ENCODE peak calls at places on chromosomes 16 and 17, in seven cellular contexts. One of them, this sample, is unnamed. For H3K4me1, the result is how much of the 10 kb centered on the place peaks cover.

GRCh38 chr17:78185981-78186688 is 717 bp downstream of the TK1 start:
- DNase-seq in tibial nerve: no peak
- DNase-seq in CD4-positive, alpha-beta memory T cell: no peak
- DNase-seq in cardiac muscle cell: no peak
- DNase-seq in CD8-positive, alpha-beta memory T cell: no peak
- DNase-seq in psoas muscle: peak
- DNase-seq in OCI-LY7: peak
- DNase-seq in this sample: no peak

GRCh38 chr17:83012873-83013778 is 66.3 kb upstream of the METRNL start:
- DNase-seq in tibial nerve: no peak
- DNase-seq in CD4-positive, alpha-beta memory T cell: no peak
- DNase-seq in cardiac muscle cell: no peak
- DNase-seq in CD8-positive, alpha-beta memory T cell: no peak
- DNase-seq in psoas muscle: no peak
- DNase-seq in OCI-LY7: no peak
- DNase-seq in this sample: no peak

GRCh38 chr16:3957344-3957980 is 76.9 kb upstream of the CREBBP start:
- DNase-seq in tibial nerve: no peak
- DNase-seq in CD4-positive, alpha-beta memory T cell: no peak
- DNase-seq in cardiac muscle cell: no peak
- DNase-seq in CD8-positive, alpha-beta memory T cell: no peak
- DNase-seq in psoas muscle: peak
- DNase-seq in OCI-LY7: no peak
- DNase-seq in this sample: no peak

GRCh38 chr17:31841850-31842415 is 17.1 kb downstream of the COPRS start:
- DNase-seq in tibial nerve: no peak
- DNase-seq in CD4-positive, alpha-beta memory T cell: no peak
- DNase-seq in cardiac muscle cell: no peak
- DNase-seq in CD8-positive, alpha-beta memory T cell: no peak
- DNase-seq in psoas muscle: no peak
- DNase-seq in OCI-LY7: no peak
- DNase-seq in this sample: no peak

GRCh38 chr17:64448665-64449512 is at the start of gene MILR1:
- DNase-seq in tibial nerve: peak
- DNase-seq in CD4-positive, alpha-beta memory T cell: no peak
- DNase-seq in cardiac muscle cell: no peak
- DNase-seq in CD8-positive, alpha-beta memory T cell: no peak
- DNase-seq in psoas muscle: no peak
- DNase-seq in OCI-LY7: peak
- DNase-seq in this sample: peak

GRCh38 chr16:83136924-83137323 is 510.2 kb downstream of the CDH13 start:
- DNase-seq in tibial nerve: no peak
- DNase-seq in CD4-positive, alpha-beta memory T cell: no peak
- DNase-seq in cardiac muscle cell: no peak
- DNase-seq in CD8-positive, alpha-beta memory T cell: no peak
- DNase-seq in psoas muscle: no peak
- DNase-seq in OCI-LY7: peak
- DNase-seq in this sample: peak

GRCh38 chr16:86809458-86809955 is 231.2 kb downstream of the FOXL1 start:
- DNase-seq in tibial nerve: no peak
- DNase-seq in CD4-positive, alpha-beta memory T cell: no peak
- DNase-seq in cardiac muscle cell: no peak
- DNase-seq in CD8-positive, alpha-beta memory T cell: no peak
- DNase-seq in psoas muscle: no peak
- DNase-seq in OCI-LY7: no peak
- DNase-seq in this sample: no peak

GRCh38 chr17:3683054-3683511 is 12.9 kb downstream of the P2RX5 start:
- DNase-seq in tibial nerve: no peak
- DNase-seq in CD4-positive, alpha-beta memory T cell: peak
- DNase-seq in cardiac muscle cell: peak
- DNase-seq in CD8-positive, alpha-beta memory T cell: peak
- DNase-seq in psoas muscle: no peak
- DNase-seq in OCI-LY7: peak
- DNase-seq in this sample: peak

GRCh38 chr16:75208861-75209505 is 2.0 kb upstream of the CTRB2 start:
- DNase-seq in tibial nerve: no peak
- DNase-seq in CD4-positive, alpha-beta memory T cell: no peak
- DNase-seq in cardiac muscle cell: no peak
- DNase-seq in CD8-positive, alpha-beta memory T cell: no peak
- DNase-seq in psoas muscle: peak
- DNase-seq in OCI-LY7: no peak
- DNase-seq in this sample: no peak

GRCh38 chr16:67966549-67967182 is 1.8 kb downstream of the SLC12A4 start:
- DNase-seq in tibial nerve: no peak
- DNase-seq in CD4-positive, alpha-beta memory T cell: no peak
- DNase-seq in cardiac muscle cell: no peak
- DNase-seq in CD8-positive, alpha-beta memory T cell: no peak
- DNase-seq in psoas muscle: no peak
- DNase-seq in OCI-LY7: no peak
- DNase-seq in this sample: no peak
- H3K4me3 ChIP-seq in tibial nerve: peak
- H3K4me3 ChIP-seq in CD4-positive, alpha-beta memory T cell: no peak
- H3K4me3 ChIP-seq in cardiac muscle cell: no peak
- H3K4me3 ChIP-seq in CD8-positive, alpha-beta memory T cell: peak
- H3K4me3 ChIP-seq in psoas muscle: peak
- H3K4me3 ChIP-seq in OCI-LY7: peak
- H3K4me3 ChIP-seq in this sample: peak

GRCh38 chr17:36856921-36857381 is 80.3 kb upstream of the LHX1 start:
- DNase-seq in tibial nerve: no peak
- DNase-seq in CD4-positive, alpha-beta memory T cell: no peak
- DNase-seq in cardiac muscle cell: no peak
- DNase-seq in CD8-positive, alpha-beta memory T cell: no peak
- DNase-seq in psoas muscle: no peak
- DNase-seq in OCI-LY7: no peak
- DNase-seq in this sample: no peak

GRCh38 chr17:36859701-36860100 is 77.6 kb upstream of the LHX1 start:
- DNase-seq in tibial nerve: no peak
- DNase-seq in CD4-positive, alpha-beta memory T cell: no peak
- DNase-seq in cardiac muscle cell: no peak
- DNase-seq in CD8-positive, alpha-beta memory T cell: no peak
- DNase-seq in psoas muscle: no peak
- DNase-seq in OCI-LY7: no peak
- DNase-seq in this sample: no peak

GRCh38 chr17:36858119-36859002 is 78.9 kb upstream of the LHX1 start:
- DNase-seq in tibial nerve: no peak
- DNase-seq in CD4-positive, alpha-beta memory T cell: no peak
- DNase-seq in cardiac muscle cell: no peak
- DNase-seq in CD8-positive, alpha-beta memory T cell: no peak
- DNase-seq in psoas muscle: no peak
- DNase-seq in OCI-LY7: no peak
- DNase-seq in this sample: no peak

GRCh38 chr17:36857698-36858097 is 79.6 kb upstream of the LHX1 start:
- DNase-seq in tibial nerve: no peak
- DNase-seq in CD4-positive, alpha-beta memory T cell: no peak
- DNase-seq in cardiac muscle cell: no peak
- DNase-seq in CD8-positive, alpha-beta memory T cell: no peak
- DNase-seq in psoas muscle: no peak
- DNase-seq in OCI-LY7: no peak
- DNase-seq in this sample: no peak

GRCh38 chr17:36859003-36859300 is 78.3 kb upstream of the LHX1 start:
- DNase-seq in tibial nerve: no peak
- DNase-seq in CD4-positive, alpha-beta memory T cell: no peak
- DNase-seq in cardiac muscle cell: no peak
- DNase-seq in CD8-positive, alpha-beta memory T cell: no peak
- DNase-seq in psoas muscle: no peak
- DNase-seq in OCI-LY7: no peak
- DNase-seq in this sample: no peak
- H3K4me1 ChIP-seq in tibial nerve: under half
- H3K4me1 ChIP-seq in CD4-positive, alpha-beta memory T cell: under half
- H3K4me1 ChIP-seq in cardiac muscle cell: under half
- H3K4me1 ChIP-seq in CD8-positive, alpha-beta memory T cell: under half
- H3K4me1 ChIP-seq in psoas muscle: under half
- H3K4me1 ChIP-seq in OCI-LY7: under half
- H3K4me1 ChIP-seq in this sample: under half

DNA sequence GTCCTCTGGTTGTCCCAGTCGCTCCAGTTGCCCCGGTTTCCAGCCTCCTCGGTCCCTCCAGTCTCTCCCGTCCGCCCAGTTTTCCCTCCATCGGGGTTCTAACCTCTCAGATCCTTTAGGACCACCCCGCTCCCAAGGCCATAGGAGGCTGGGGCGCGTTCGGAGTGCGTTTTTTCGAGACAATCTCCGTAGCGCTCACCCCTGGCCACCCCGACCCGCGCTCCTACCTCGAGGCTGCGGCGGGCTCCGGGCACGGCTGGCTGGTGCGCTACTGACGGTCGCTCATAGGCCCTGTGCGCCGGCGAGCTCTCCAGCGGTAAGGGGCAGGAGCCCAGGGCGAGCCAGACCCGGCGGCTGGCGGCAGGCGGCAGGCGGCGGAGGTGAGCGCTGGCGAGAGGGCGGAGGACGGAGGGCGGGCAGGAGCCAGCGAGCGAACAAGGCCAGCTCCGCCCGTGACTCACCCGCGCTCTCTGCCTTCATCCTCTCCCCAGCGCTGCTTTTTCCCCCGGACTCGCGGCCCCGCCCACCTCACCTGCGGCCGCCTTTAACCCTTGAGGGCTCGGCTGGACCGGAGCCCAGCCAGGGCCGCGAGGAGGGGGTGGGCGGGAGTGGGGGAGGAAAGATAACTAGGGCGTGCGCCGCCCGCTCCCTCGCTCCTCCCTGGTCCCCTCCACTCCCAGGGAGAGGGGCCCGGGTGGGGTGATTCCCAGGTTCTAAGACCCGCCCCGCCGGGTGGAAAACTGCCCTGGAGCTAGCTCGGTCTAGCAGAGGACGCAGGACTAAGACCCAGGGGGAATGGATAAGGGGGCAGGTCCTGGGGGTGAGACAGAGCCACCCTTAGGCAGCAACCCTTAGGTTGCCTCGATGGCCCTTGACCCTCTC is at the start of gene SP6:
- DNase-seq in tibial nerve: no peak
- DNase-seq in CD4-positive, alpha-beta memory T cell: peak
- DNase-seq in cardiac muscle cell: peak
- DNase-seq in CD8-positive, alpha-beta memory T cell: peak
- DNase-seq in psoas muscle: peak
- DNase-seq in OCI-LY7: no peak
- DNase-seq in this sample: peak
- H3K4me3 ChIP-seq in tibial nerve: peak
- H3K4me3 ChIP-seq in CD4-positive, alpha-beta memory T cell: no peak
- H3K4me3 ChIP-seq in cardiac muscle cell: peak
- H3K4me3 ChIP-seq in CD8-positive, alpha-beta memory T cell: peak
- H3K4me3 ChIP-seq in psoas muscle: peak
- H3K4me3 ChIP-seq in OCI-LY7: no peak
- H3K4me3 ChIP-seq in this sample: no peak

DNA sequence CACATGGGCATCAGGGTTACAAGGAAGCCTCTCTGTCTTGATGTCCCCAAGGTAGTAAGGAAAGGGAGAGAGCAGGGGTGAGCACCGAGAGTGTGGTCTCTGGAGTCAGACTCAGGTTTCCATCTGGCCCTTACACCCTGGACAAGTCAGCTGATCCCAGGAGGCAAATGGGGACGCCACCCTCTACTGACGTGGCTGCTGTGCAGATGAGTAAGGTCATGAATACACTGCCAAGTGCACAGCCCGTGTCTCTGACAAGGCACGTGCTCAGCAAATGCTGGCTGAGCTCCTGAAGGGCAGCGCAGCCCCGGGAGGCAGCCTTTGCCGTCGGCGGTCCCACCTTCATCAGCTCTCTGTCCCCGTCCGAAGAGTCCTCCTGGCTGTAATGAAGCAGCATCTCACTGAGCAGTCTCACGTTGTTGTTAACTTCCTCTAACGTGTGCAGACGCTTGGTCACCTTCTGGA is 19.4 kb downstream of the GGA3 start:
- DNase-seq in tibial nerve: peak
- DNase-seq in CD4-positive, alpha-beta memory T cell: no peak
- DNase-seq in cardiac muscle cell: no peak
- DNase-seq in CD8-positive, alpha-beta memory T cell: peak
- DNase-seq in psoas muscle: peak
- DNase-seq in OCI-LY7: no peak
- DNase-seq in this sample: no peak
- H3K4me1 ChIP-seq in tibial nerve: under half
- H3K4me1 ChIP-seq in CD4-positive, alpha-beta memory T cell: half or more
- H3K4me1 ChIP-seq in cardiac muscle cell: under half
- H3K4me1 ChIP-seq in CD8-positive, alpha-beta memory T cell: under half
- H3K4me1 ChIP-seq in psoas muscle: under half
- H3K4me1 ChIP-seq in OCI-LY7: half or more
- H3K4me1 ChIP-seq in this sample: half or more

GRCh38 chr16:87854053-87854906 is 15.0 kb downstream of the SLC7A5 start:
- DNase-seq in tibial nerve: no peak
- DNase-seq in CD4-positive, alpha-beta memory T cell: no peak
- DNase-seq in cardiac muscle cell: no peak
- DNase-seq in CD8-positive, alpha-beta memory T cell: peak
- DNase-seq in psoas muscle: no peak
- DNase-seq in OCI-LY7: no peak
- DNase-seq in this sample: no peak
- H3K4me3 ChIP-seq in tibial nerve: peak
- H3K4me3 ChIP-seq in CD4-positive, alpha-beta memory T cell: no peak
- H3K4me3 ChIP-seq in cardiac muscle cell: no peak
- H3K4me3 ChIP-seq in CD8-positive, alpha-beta memory T cell: no peak
- H3K4me3 ChIP-seq in psoas muscle: peak
- H3K4me3 ChIP-seq in OCI-LY7: peak
- H3K4me3 ChIP-seq in this sample: peak